ENCODE peak calls at places on chromosomes 5 and 9, in seven cellular contexts. E, Y, B, A, S, V and G are unnamed samples.
A peak's percentile ranks its signal among the peaks of the same experiment; 100 is the strongest.

GRCh38 chr5:136108131-136108739 is 24.4 kb upstream of the SMAD5 start:
- DNase-seq in A (no peak), Y (no peak), S (no peak), E (no peak), B (no peak), V (no peak), G (no peak)

GRCh38 chr5:59745422-59745863 is 148.1 kb downstream of the PDE4D start:
- DNase-seq in A (peak; percentile 96), B (peak; percentile 52), S (no peak), Y (no peak), E (peak; percentile 43), V (no peak), G (no peak)

GRCh38 chr5:132830436-132831094 is at the start of gene SHROOM1:
- DNase-seq in V (peak; percentile 86), E (peak; percentile 68), Y (peak; percentile 92), A (peak; percentile 65), S (peak; percentile 44), B (peak; percentile 88), G (peak; percentile 91)

GRCh38 chr9:126667190-126668055 is 53.7 kb downstream of the LMX1B start:
- DNase-seq in A (no peak), E (peak; percentile 28), V (no peak), S (no peak), B (no peak), Y (no peak), G (no peak)

GRCh38 chr9:136079916-136080246 is 15.2 kb downstream of the NACC2 start:
- DNase-seq in Y (no peak), S (no peak), E (no peak), V (no peak), B (peak; percentile 38), A (no peak), G (peak; percentile 67)

GRCh38 chr5:2143646-2144386 is 261.1 kb upstream of the IRX4 start:
- DNase-seq in V (no peak), B (no peak), Y (no peak), E (no peak), A (no peak), S (no peak), G (no peak)

GRCh38 chr5:33227746-33228145 is 213.0 kb upstream of the TARS1 start:
- DNase-seq in A (no peak), E (no peak), V (peak; percentile 53), S (no peak), Y (no peak), B (no peak), G (no peak)

GRCh38 chr5:17105744-17106450 is 111.5 kb upstream of the BASP1 start:
- DNase-seq in S (no peak), B (no peak), Y (no peak), A (no peak), E (no peak), V (no peak), G (no peak)

GRCh38 chr5:77871946-77872345 is 95.8 kb upstream of the TBCA start:
- DNase-seq in V (peak; percentile 68), B (no peak), A (no peak), Y (no peak), E (no peak), S (no peak), G (no peak)

GRCh38 chr5:60350794-60351193 is 349.2 kb downstream of the DEPDC1B start:
- DNase-seq in V (no peak), E (no peak), S (no peak), Y (no peak), A (no peak), B (peak; percentile 64), G (no peak)

GRCh38 chr5:128081111-128081865 is 2.3 kb upstream of the SLC12A2 start:
- DNase-seq in A (peak; percentile 38), S (peak; percentile 24), V (no peak), Y (no peak), E (peak; percentile 45), B (no peak), G (no peak)

GRCh38 chr5:172048539-172049101 is 42.2 kb upstream of the FBXW11 start:
- DNase-seq in S (no peak), B (no peak), V (no peak), E (no peak), Y (no peak), A (no peak), G (no peak)

GRCh38 chr9:109813310-109813709 is 33.3 kb downstream of the PALM2AKAP2 start:
- DNase-seq in V (no peak), B (no peak), E (no peak), Y (no peak), A (no peak), S (no peak), G (no peak)

GRCh38 chr5:93590511-93590910 is 7.5 kb downstream of the NR2F1 start:
- DNase-seq in S (no peak), Y (no peak), E (no peak), A (no peak), B (no peak), V (no peak), G (no peak)

GRCh38 chr5:66230551-66230950 is 86.5 kb downstream of the SREK1 start:
- DNase-seq in S (no peak), E (no peak), V (peak; percentile 70), Y (no peak), A (no peak), B (no peak), G (no peak)

GRCh38 chr9:87095961-87096360 is 148.7 kb upstream of the GAS1 start:
- DNase-seq in V (no peak), S (no peak), A (no peak), E (no peak), B (no peak), Y (no peak), G (no peak)

GRCh38 chr5:179731791-179732411 is 721 bp upstream of the MAML1 start:
- DNase-seq in E (peak; percentile 87), Y (peak; percentile 68), S (no peak), B (peak; percentile 50), V (no peak), A (no peak), G (peak; percentile 82)
- H3K4me3 ChIP-seq in E (peak overlapping the region; percentile 77), Y (peak overlapping the region; percentile 72), S (peak overlapping the region; percentile 85), B (no peak overlapping the region), V (peak overlapping the region; percentile 48), A (peak overlapping the region; percentile 40), G (peak overlapping the region; percentile 64)

GRCh38 chr5:124962735-124963134 is 216.3 kb upstream of the ZNF608 start:
- DNase-seq in V (peak; percentile 28), B (no peak), E (no peak), Y (no peak), S (no peak), A (no peak), G (no peak)
- H3K27ac ChIP-seq in V (peak overlapping the region; percentile 59), B (no peak overlapping the region), E (no peak overlapping the region), Y (no peak overlapping the region), S (no peak overlapping the region), A (no peak overlapping the region), G (no peak overlapping the region)

GRCh38 chr9:15403155-15403554 is 19.5 kb upstream of the SNAPC3 start:
- DNase-seq in A (peak; percentile 69), Y (no peak), V (peak; percentile 95), E (no peak), S (peak; percentile 65), B (no peak), G (no peak)
- TF ChIP-seq CTCF in A (peak; percentile 37), Y (peak; percentile 34), V (peak; percentile 88), E (peak; percentile 53), S (peak; percentile 32), B (no peak), G (no peak)

GRCh38 chr5:150846651-150847333 is 471 bp downstream of the IRGM start:
- DNase-seq in Y (no peak), A (peak; percentile 76), V (peak; percentile 89), S (peak; percentile 84), E (peak; percentile 63), B (no peak), G (peak; percentile 36)
- H3K4me3 ChIP-seq in Y (peak overlapping the region; percentile 4), A (no peak overlapping the region), V (no peak overlapping the region), S (no peak overlapping the region), E (no peak overlapping the region), B (no peak overlapping the region), G (no peak overlapping the region)

GRCh38 chr9:2018764-2019548 is 3.8 kb downstream of the SMARCA2 start:
- DNase-seq in B (no peak), E (no peak), A (no peak), S (no peak), Y (no peak), V (peak; percentile 85), G (no peak)
- H3K27ac ChIP-seq in B (no peak overlapping the region), E (no peak overlapping the region), A (no peak overlapping the region), S (no peak overlapping the region), Y (peak overlapping the region; percentile 95), V (no peak overlapping the region), G (peak overlapping the region; percentile 99)

DNA sequence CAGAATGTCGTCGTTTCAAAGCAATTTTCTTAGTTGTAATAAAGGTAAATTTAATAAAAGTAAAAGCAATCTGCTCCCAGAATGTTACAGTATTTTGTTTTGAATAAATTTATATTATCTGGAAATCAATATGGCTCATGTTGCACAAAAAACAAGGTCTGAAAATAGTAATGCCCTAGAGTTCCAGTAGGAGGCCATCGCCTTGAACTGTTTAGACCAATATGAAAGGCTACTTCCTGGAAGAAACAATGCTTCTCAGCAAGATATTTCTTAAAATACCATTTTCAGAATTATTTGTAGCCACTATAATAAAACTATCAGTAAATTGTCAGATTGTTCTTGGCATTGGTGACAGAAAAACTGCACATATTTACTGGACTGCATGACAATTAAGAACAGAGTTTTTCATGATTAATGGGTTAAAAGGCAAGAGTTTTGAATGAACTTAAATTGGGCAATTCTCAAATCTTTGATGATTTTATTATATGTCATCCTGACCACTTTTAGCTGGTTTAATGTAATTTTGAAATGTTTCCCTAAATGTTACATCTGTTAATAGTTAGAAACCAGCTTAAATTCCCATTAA is 153.2 kb downstream of the COMMD10 start:
- DNase-seq in E (no peak), V (peak; percentile 61), A (peak; percentile 16), S (peak; percentile 4), B (no peak), Y (no peak), G (no peak)
- TF ChIP-seq CTCF in E (peak; percentile 24), V (peak; percentile 30), A (no peak), S (no peak), B (no peak), Y (no peak), G (no peak)

GRCh38 chr5:7261049-7261448 is 134.9 kb upstream of the ADCY2 start:
- DNase-seq in S (no peak), V (peak; percentile 99), E (peak; percentile 39), B (no peak), Y (no peak), A (peak; percentile 50), G (no peak)

DNA sequence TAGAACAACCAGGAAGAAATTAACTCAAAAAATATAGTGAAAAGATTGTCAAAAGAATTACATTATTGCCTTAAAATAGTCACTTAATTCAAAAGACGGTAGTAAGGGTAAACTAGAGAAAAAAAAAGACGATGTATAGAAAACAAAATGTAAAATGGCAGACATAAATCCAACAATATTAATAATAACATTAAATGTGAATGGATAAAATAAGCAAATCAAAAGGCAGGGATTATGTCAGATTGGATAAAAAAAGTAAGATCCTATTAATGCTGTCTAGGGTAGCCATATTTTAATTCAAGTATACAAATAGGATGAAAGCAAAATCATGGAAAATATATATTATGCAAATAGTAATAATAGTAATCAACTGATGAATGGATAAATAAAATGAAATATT is 134.0 kb upstream of the ADCY2 start:
- DNase-seq in B (no peak), A (no peak), V (no peak), Y (no peak), S (no peak), E (no peak), G (no peak)
- H3K4me3 ChIP-seq in B (no peak overlapping the region), A (no peak overlapping the region), V (no peak overlapping the region), Y (no peak overlapping the region), S (no peak overlapping the region), E (no peak overlapping the region), G (no peak overlapping the region)